ENCODE peak calls at places on chromosomes 13 and 19, in five cellular contexts. T, K, L, F and W are unnamed samples.

GRCh38 chr13:93624371-93624777 is 397.8 kb downstream of the GPC6 start:
- DNase-seq in T (no peak), K (no peak), L (no peak), F (no peak), W (no peak)

GRCh38 chr13:73261739-73262216 is 203.0 kb downstream of the KLF5 start:
- DNase-seq in T (no peak), K (no peak), L (no peak), F (no peak), W (peak)

GRCh38 chr13:88124142-88124541 is 453.0 kb downstream of the SLITRK5 start:
- DNase-seq in T (no peak), K (no peak), L (no peak), F (no peak), W (no peak)

GRCh38 chr19:34403784-34404108 is 453 bp upstream of the PDCD2L start:
- DNase-seq in T (no peak), K (no peak), L (no peak), F (no peak), W (no peak)

GRCh38 chr13:48160879-48161278 is 66.0 kb upstream of the MED4 start:
- DNase-seq in T (no peak), K (no peak), L (no peak), F (peak), W (no peak)

GRCh38 chr19:46022061-46022430 is 807 bp downstream of the PGLYRP1 start:
- DNase-seq in T (no peak), K (no peak), L (peak), F (no peak), W (no peak)

GRCh38 chr13:98959775-98960325 is 18.0 kb downstream of the DOCK9 start:
- DNase-seq in T (no peak), K (no peak), L (no peak), F (no peak), W (no peak)

GRCh38 chr13:20351279-20352022 is 119.3 kb upstream of the GJB6 start:
- DNase-seq in T (no peak), K (no peak), L (no peak), F (no peak), W (no peak)

GRCh38 chr13:100356889-100357288 is 231.7 kb downstream of the GGACT start:
- DNase-seq in T (no peak), K (no peak), L (no peak), F (no peak), W (no peak)

GRCh38 chr19:50492303-50493052 is 15.8 kb upstream of the GARIN5A start:
- DNase-seq in T (no peak), K (no peak), L (no peak), F (no peak), W (no peak)

GRCh38 chr19:1651548-1652394 is 644 bp downstream of the TCF3 start:
- DNase-seq in T (no peak), K (peak), L (peak), F (peak), W (peak)

GRCh38 chr13:19665427-19665859 is 32.0 kb downstream of the MPHOSPH8 start:
- DNase-seq in T (no peak), K (no peak), L (no peak), F (no peak), W (no peak)

GRCh38 chr13:35055705-35056104 is 113.6 kb downstream of the NBEA start:
- DNase-seq in T (no peak), K (no peak), L (no peak), F (no peak), W (no peak)

GRCh38 chr13:26050568-26051230 is 1.1 kb downstream of the SHISA2 start:
- DNase-seq in T (peak), K (no peak), L (no peak), F (no peak), W (peak)

GRCh38 chr19:6995054-6995453 is 26.2 kb downstream of the MBD3L2B start:
- DNase-seq in T (no peak), K (no peak), L (no peak), F (no peak), W (no peak)

GRCh38 chr19:12952488-12953455 is 4.3 kb downstream of the GADD45GIP1 start:
- DNase-seq in T (no peak), K (no peak), L (no peak), F (no peak), W (no peak)

GRCh38 chr19:4556574-4557185 is 2.8 kb downstream of the SEMA6B start:
- DNase-seq in T (no peak), K (peak), L (no peak), F (no peak), W (peak)

GRCh38 chr13:30422056-30422914 is at the start of gene UBE2L5:
- DNase-seq in T (peak), K (peak), L (peak), F (peak), W (peak)

GRCh38 chr13:46182491-46182877 is 507 bp upstream of the LCP1 start:
- DNase-seq in T (no peak), K (no peak), L (no peak), F (no peak), W (no peak)

GRCh38 chr13:111215081-111216047 is 100.3 kb downstream of the ARHGEF7 start:
- DNase-seq in T (no peak), K (no peak), L (no peak), F (no peak), W (no peak)

GRCh38 chr13:23673354-23673753 is 103.1 kb downstream of the TNFRSF19 start:
- DNase-seq in T (no peak), K (no peak), L (no peak), F (no peak), W (no peak)

GRCh38 chr13:66424417-66424816 is 805.7 kb downstream of the PCDH9 start:
- DNase-seq in T (no peak), K (no peak), L (no peak), F (no peak), W (no peak)

GRCh38 chr19:35002037-35002535 is 2.0 kb downstream of the GRAMD1A start:
- DNase-seq in T (no peak), K (no peak), L (no peak), F (no peak), W (no peak)

GRCh38 chr13:71290963-71291937 is 575.8 kb downstream of the DACH1 start:
- DNase-seq in T (no peak), K (no peak), L (no peak), F (peak), W (no peak)

GRCh38 chr13:111219950-111220349 is 100.5 kb upstream of the TEX29 start:
- DNase-seq in T (no peak), K (no peak), L (no peak), F (no peak), W (no peak)

GRCh38 chr13:50912851-50913250 is 3.3 kb downstream of the RNASEH2B start:
- DNase-seq in T (no peak), K (no peak), L (no peak), F (no peak), W (no peak)
- TF ChIP-seq EP300 in T (no peak), K (no peak), L (no peak), F (no peak), W (no peak)

GRCh38 chr19:40217921-40218890 is at the start of gene TTC9B:
- DNase-seq in T (no peak), K (no peak), L (no peak), F (no peak), W (peak)
- TF ChIP-seq EP300 in T (no peak), K (no peak), L (no peak), F (no peak), W (no peak)

DNA sequence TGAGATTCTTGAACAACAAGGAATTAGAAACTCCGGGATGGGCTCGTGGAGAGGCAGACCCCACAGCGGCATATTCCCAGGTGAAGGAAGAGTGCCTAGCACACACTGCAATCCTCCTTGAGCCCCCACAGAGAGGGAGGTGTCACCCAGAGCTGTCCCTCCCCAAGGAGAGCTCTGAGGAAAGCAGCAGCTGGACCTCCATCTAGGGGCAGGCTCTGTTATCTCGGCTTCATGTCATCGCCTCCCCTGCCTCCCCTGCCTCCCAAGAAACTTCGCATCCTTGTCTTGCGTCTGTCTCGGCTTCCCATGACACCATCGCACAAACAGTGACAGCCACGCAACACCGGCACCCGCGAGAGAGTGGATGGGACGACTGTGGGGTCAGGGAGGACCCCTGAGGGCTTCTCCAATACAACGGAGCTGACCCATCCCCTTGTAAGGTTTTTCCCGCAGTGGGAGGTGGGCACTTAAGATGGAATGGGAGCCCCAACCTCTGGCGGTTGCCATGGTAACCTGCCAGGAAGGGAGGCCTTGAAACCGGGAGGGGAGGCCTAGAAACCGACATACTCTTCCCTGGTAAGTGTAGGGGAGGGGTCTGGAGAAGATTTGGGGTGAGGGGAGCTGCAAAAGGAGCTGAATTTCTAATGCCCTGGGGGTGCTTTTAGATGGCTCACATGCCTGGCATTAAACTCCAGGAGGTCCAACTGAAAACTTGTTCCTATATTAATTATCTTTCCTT is 16.4 kb downstream of the TLE2 start:
- DNase-seq in T (no peak), K (no peak), L (no peak), F (no peak), W (no peak)
- TF ChIP-seq EP300 in T (no peak), K (no peak), L (no peak), F (no peak), W (no peak)

GRCh38 chr19:36061367-36061766 is 6.7 kb downstream of the WDR62 start:
- DNase-seq in T (no peak), K (no peak), L (no peak), F (no peak), W (no peak)

GRCh38 chr19:36054733-36055686 is at the start of gene WDR62:
- DNase-seq in T (peak), K (peak), L (peak), F (peak), W (peak)

GRCh38 chr19:36059180-36059910 is 4.6 kb downstream of the WDR62 start:
- DNase-seq in T (no peak), K (no peak), L (no peak), F (no peak), W (no peak)

GRCh38 chr19:36060430-36060829 is 5.7 kb downstream of the WDR62 start:
- DNase-seq in T (peak), K (peak), L (no peak), F (peak), W (peak)

GRCh38 chr19:36058481-36059179 is 3.9 kb downstream of the WDR62 start:
- DNase-seq in T (no peak), K (no peak), L (no peak), F (no peak), W (no peak)
- TF ChIP-seq EP300 in T (no peak), K (no peak), L (no peak), F (no peak), W (no peak)

GRCh38 chr19:38701455-38702063 is 42.7 kb downstream of the CAPN12 start:
- DNase-seq in T (no peak), K (no peak), L (no peak), F (no peak), W (no peak)
- TF ChIP-seq EP300 in T (no peak), K (no peak), L (no peak), F (no peak), W (no peak)